ENCODE peak calls at places on chromosome 5, in six cellular contexts. K is fibroblast of lung, T is AG09309, V is GM13977, W is GM10248, D is psoas muscle. R is an unnamed sample.

GRCh38 chr5:15383469-15383868 is 116.5 kb upstream of the FBXL7 start:
- DNase-seq in K (peak; percentile 12), V (no peak), W (no peak), T (no peak), D (no peak), R (peak; percentile 48)

GRCh38 chr5:131926168-131926567 is 19.3 kb downstream of the MEIKIN start:
- DNase-seq in V (no peak), T (no peak), D (no peak), W (no peak), K (no peak), R (no peak)

GRCh38 chr5:140855772-140856674 is at the start of gene PCDHA10:
- DNase-seq in W (no peak), T (no peak), K (no peak), V (no peak), D (no peak), R (no peak)

GRCh38 chr5:152072076-152072475 is 147.4 kb upstream of the GLRA1 start:
- DNase-seq in V (no peak), D (no peak), T (no peak), K (peak; percentile 45), W (no peak), R (no peak)

GRCh38 chr5:142353093-142353472 is 28.3 kb upstream of the SPRY4 start:
- DNase-seq in V (no peak), W (no peak), T (no peak), K (no peak), D (no peak), R (no peak)

GRCh38 chr5:151157426-151158286 is at the start of gene ANXA6:
- DNase-seq in W (peak; percentile 81), D (peak; percentile 91), V (peak; percentile 78), K (peak; percentile 80), T (peak; percentile 27), R (peak; percentile 73)

GRCh38 chr5:42120071-42120470 is 195.0 kb downstream of the FBXO4 start:
- DNase-seq in V (no peak), W (no peak), K (no peak), D (no peak), T (no peak), R (no peak)

GRCh38 chr5:144028644-144029043 is 141.8 kb downstream of the YIPF5 start:
- DNase-seq in T (peak; percentile 89), D (no peak), K (peak; percentile 92), V (no peak), W (no peak), R (no peak)

GRCh38 chr5:138843789-138844461 is 31.2 kb downstream of the LRRTM2 start:
- DNase-seq in D (no peak), T (no peak), W (no peak), K (peak; percentile 34), V (no peak), R (no peak)

GRCh38 chr5:91636351-91636750 is 253.2 kb upstream of the ARRDC3 start:
- DNase-seq in K (no peak), W (no peak), D (no peak), T (no peak), V (no peak), R (no peak)

GRCh38 chr5:961711-962240 is 46.8 kb upstream of the NKD2 start:
- DNase-seq in D (no peak), T (no peak), V (no peak), K (no peak), W (no peak), R (no peak)

GRCh38 chr5:151042453-151043093 is 22.2 kb downstream of the GPX3 start:
- DNase-seq in D (peak; percentile 48), W (no peak), T (no peak), K (no peak), V (no peak), R (no peak)

GRCh38 chr5:92946546-92946945 is 634.5 kb downstream of the NR2F1-AS1 start:
- DNase-seq in V (no peak), T (no peak), K (no peak), W (no peak), D (no peak), R (no peak)

GRCh38 chr5:172450861-172451695 is 3.2 kb downstream of the SH3PXD2B start:
- DNase-seq in V (peak; percentile 62), K (no peak), T (no peak), W (peak; percentile 46), D (peak; percentile 47), R (peak; percentile 29)

GRCh38 chr5:154813736-154814135 is 36.7 kb downstream of the FAXDC2 start:
- DNase-seq in T (no peak), V (no peak), K (no peak), D (no peak), W (no peak), R (no peak)

GRCh38 chr5:2985718-2986117 is 234.2 kb upstream of the IRX2 start:
- DNase-seq in K (no peak), W (no peak), D (no peak), V (no peak), T (no peak), R (no peak)

GRCh38 chr5:83924891-83925290 is 204.2 kb upstream of the HAPLN1 start:
- DNase-seq in K (peak; percentile 80), T (no peak), D (no peak), V (no peak), W (no peak), R (no peak)

GRCh38 chr5:172559004-172559932 is 81.8 kb upstream of the NEURL1B start:
- DNase-seq in T (peak; percentile 54), W (no peak), D (peak; percentile 48), K (peak; percentile 95), V (no peak), R (no peak)

GRCh38 chr5:72252008-72252407 is 68.0 kb downstream of the MRPS27 start:
- DNase-seq in K (no peak), V (no peak), T (no peak), D (no peak), W (no peak), R (no peak)

GRCh38 chr5:6525910-6526309 is 77.3 kb downstream of the UBE2QL1 start:
- DNase-seq in D (no peak), K (no peak), W (peak; percentile 60), T (no peak), V (peak; percentile 72), R (peak; percentile 52)
- TF ChIP-seq CTCF in D (peak; percentile 33), K (no peak), W (peak; percentile 27), T (peak; percentile 33), V (peak; percentile 47), R (peak; percentile 61)

GRCh38 chr5:103036601-103037000 is 83.3 kb downstream of the GIN1 start:
- DNase-seq in W (no peak), D (no peak), K (no peak), V (no peak), T (no peak), R (no peak)

GRCh38 chr5:103035701-103036100 is 84.2 kb downstream of the GIN1 start:
- DNase-seq in V (no peak), D (no peak), W (no peak), K (no peak), T (no peak), R (no peak)

GRCh38 chr5:103037673-103038455 is 82.1 kb downstream of the GIN1 start:
- DNase-seq in K (no peak), T (no peak), W (no peak), V (no peak), D (no peak), R (no peak)

DNA sequence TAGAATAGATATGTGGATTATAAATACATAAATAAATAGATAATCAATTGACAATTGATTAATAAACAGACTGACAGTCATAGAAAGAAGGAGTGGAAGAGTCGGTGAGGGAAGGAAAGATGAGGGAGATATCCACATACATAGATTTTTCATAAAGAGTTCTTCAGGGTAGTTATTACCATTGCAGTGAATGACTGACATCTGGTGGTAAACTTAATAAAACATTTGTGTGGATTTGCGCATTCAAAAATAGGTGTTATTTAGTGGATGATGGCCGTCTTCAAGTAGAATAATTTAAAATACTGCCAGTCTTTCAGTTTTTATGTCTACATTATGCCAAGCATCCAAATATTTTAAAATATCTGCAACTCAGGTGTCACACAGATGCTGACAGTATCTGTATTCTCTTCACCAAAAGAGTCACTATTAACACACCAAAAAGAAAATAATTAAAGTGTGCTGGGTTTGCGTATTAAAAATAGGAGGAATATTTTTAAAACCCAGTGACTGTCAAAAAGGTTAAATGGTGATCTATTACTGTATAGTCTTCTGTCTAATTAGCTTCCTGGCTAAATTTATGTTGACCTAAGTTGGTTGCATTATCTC is 78.8 kb downstream of the GIN1 start:
- DNase-seq in K (peak; percentile 31), T (peak; percentile 21), D (no peak), W (peak; percentile 16), V (peak; percentile 38), R (peak; percentile 49)
- TF ChIP-seq CTCF in K (no peak), T (peak; percentile 31), D (peak; percentile 72), W (peak; percentile 46), V (peak; percentile 56), R (peak; percentile 32)

DNA sequence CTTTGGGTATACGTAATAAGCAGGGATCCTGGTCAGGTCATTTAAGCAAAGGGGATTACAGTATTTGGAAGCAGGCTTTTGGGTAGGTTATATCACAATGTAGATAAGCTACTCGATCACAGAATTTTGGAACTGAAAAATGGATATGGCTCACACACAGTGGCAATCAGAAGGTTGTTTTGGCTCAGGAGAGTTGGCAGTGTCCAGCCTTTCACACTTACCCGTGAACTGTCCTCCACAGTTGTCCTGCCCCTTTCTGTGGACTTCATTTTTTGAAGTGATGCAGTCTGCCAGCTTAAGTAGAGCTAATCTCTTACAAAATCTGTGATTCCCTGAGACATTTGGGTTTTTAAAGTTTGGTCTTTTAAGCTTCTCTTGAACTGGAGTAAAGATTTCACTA is 30.7 kb downstream of the ICE1 start:
- DNase-seq in V (no peak), T (no peak), K (no peak), D (no peak), W (no peak), R (no peak)
- TF ChIP-seq CTCF in V (no peak), T (no peak), K (no peak), D (no peak), W (no peak), R (no peak)

DNA sequence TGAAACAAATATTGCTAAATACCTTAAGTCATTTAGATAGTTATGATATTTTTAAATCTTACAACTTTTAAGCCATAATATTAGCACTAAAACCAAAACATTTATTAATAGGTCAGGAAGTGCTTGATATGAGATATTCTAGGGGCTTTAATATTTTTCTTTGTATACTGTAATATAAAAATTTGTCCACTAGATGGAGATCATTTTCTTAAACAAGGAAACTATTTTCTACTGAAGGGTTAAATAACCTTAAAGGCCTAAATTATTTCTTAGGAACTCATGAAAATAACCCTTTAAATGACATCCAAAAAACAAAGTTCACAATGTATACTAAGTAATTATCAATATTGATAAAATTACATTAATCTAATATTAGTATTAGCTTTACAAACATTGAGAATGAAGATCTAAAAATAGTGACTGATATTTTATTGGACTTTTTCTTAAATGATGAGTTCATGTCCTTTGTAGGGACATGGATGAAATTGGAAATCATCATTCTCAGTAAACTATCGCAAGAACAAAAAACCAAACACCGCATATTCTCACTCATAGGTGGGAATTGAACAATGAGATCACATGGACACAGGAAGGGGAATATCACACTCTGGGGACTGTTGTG is 635.7 kb downstream of the RAB3C start:
- DNase-seq in T (no peak), V (peak; percentile 2), D (no peak), K (no peak), W (no peak), R (peak; percentile 14)
- TF ChIP-seq CTCF in T (no peak), V (peak; percentile 8), D (peak; percentile 56), K (no peak), W (peak; percentile 23), R (peak; percentile 35)